ENCODE peak calls at places on chromosomes 2 and 18, in four cellular contexts. N is nephron progenitor cell, Z is AG20443, H is NCI-H460. G is an unnamed sample.

GRCh38 chr18:8107426-8107825 is 501.8 kb upstream of the RAB12 start:
- DNase-seq in Z (peak), N (no peak), H (no peak), G (no peak)

GRCh38 chr2:159807183-159808037 is 9.4 kb upstream of the CD302 start:
- DNase-seq in Z (peak), H (peak), N (peak), G (peak)

GRCh38 chr2:233818639-233819621 is 35.4 kb downstream of the HJURP start:
- DNase-seq in N (no peak), Z (no peak), H (no peak), G (no peak)

GRCh38 chr2:165193178-165193777 is 10.6 kb downstream of the SCN3A start:
- DNase-seq in N (no peak), Z (no peak), H (no peak), G (no peak)

GRCh38 chr2:162838141-162838500 is 446 bp downstream of the KCNH7 start:
- DNase-seq in N (no peak), H (no peak), Z (no peak), G (no peak)

GRCh38 chr2:239293450-239294430 is 107.1 kb downstream of the HDAC4 start:
- DNase-seq in N (no peak), Z (no peak), H (no peak), G (no peak)

GRCh38 chr2:139814458-139814857 is 1034.3 kb upstream of the NXPH2 start:
- DNase-seq in N (no peak), H (no peak), Z (no peak), G (no peak)

GRCh38 chr2:218145124-218145523 is 19.3 kb downstream of the CXCR2 start:
- DNase-seq in H (no peak), N (no peak), Z (no peak), G (no peak)

GRCh38 chr2:179104736-179105135 is 54.8 kb upstream of the CCDC141 start:
- DNase-seq in H (no peak), Z (no peak), N (no peak), G (no peak)

GRCh38 chr2:126658910-126659613 is 3.1 kb downstream of the GYPC start:
- DNase-seq in N (no peak), H (no peak), Z (peak), G (no peak)

GRCh38 chr2:184611221-184612085 is 13.1 kb downstream of the ZNF804A start:
- DNase-seq in N (no peak), H (no peak), Z (no peak), G (no peak)

GRCh38 chr2:56801770-56802169 is 618.0 kb downstream of the CCDC85A start:
- DNase-seq in N (no peak), H (no peak), Z (peak), G (no peak)

GRCh38 chr18:50880108-50880465 is 1.2 kb downstream of the ME2 start:
- DNase-seq in H (no peak), Z (no peak), N (no peak), G (no peak)